ENCODE peak calls at places on chromosome 15, in ten cellular contexts. B is H9, O is right lobe of liver, D is tibial artery, Z is right atrium auricular region, Q is breast epithelium, F is pancreas, E is fibroblast of lung, N is ascending aorta, K is kidney. L is an unnamed sample.

GRCh38 chr15:25887870-25888269 is 24.7 kb upstream of the ATP10A start:
- DNase-seq in D (no peak), E (no peak), F (no peak), K (no peak), B (no peak), Z (no peak), N (no peak), O (no peak), Q (no peak), L (no peak)

GRCh38 chr15:59194639-59195325 is 11.9 kb upstream of the LDHAL6B start:
- DNase-seq in O (no peak), Z (no peak), D (no peak), Q (no peak), N (no peak), F (no peak), K (no peak), B (no peak), E (peak; percentile 33), L (no peak)

GRCh38 chr15:45641374-45641778 is 6.5 kb downstream of the SQOR start:
- DNase-seq in N (peak; percentile 75), D (no peak), F (no peak), Z (no peak), K (no peak), E (peak; percentile 72), B (no peak), O (no peak), Q (peak; percentile 47), L (no peak)

GRCh38 chr15:70198441-70199123 is 100.9 kb upstream of the TLE3 start:
- DNase-seq in E (peak; percentile 31), D (no peak), B (no peak), Q (no peak), O (no peak), K (no peak), N (no peak), F (no peak), Z (no peak), L (peak; percentile 50)

GRCh38 chr15:66703540-66703941 is 1.5 kb downstream of the SMAD6 start:
- DNase-seq in O (peak; percentile 64), B (no peak), D (no peak), F (no peak), K (no peak), N (no peak), Z (no peak), E (peak; percentile 64), Q (no peak), L (peak; percentile 59)

GRCh38 chr15:29124581-29125381 is 144.8 kb downstream of the NSMCE3 start:
- DNase-seq in N (no peak), D (no peak), F (no peak), B (no peak), Z (no peak), O (peak; percentile 40), Q (no peak), K (peak; percentile 59), E (peak; percentile 79), L (no peak)

GRCh38 chr15:42911058-42911592 is 9.5 kb downstream of the TTBK2 start:
- DNase-seq in Q (no peak), E (peak; percentile 44), O (no peak), B (no peak), D (no peak), Z (no peak), N (no peak), K (no peak), F (no peak), L (no peak)

GRCh38 chr15:84666373-84666772 is 8.4 kb upstream of the NMB start:
- DNase-seq in E (no peak), D (no peak), K (no peak), F (no peak), O (no peak), N (no peak), Z (no peak), Q (no peak), B (no peak), L (no peak)

GRCh38 chr15:37638139-37638538 is 296.3 kb upstream of the TMCO5A start:
- DNase-seq in O (no peak), Q (no peak), D (no peak), B (no peak), K (no peak), Z (no peak), N (no peak), E (peak; percentile 15), F (no peak), L (no peak)

GRCh38 chr15:88066758-88067157 is 189.8 kb downstream of the NTRK3 start:
- DNase-seq in Q (no peak), D (no peak), K (no peak), O (no peak), N (no peak), B (no peak), E (peak; percentile 18), F (no peak), Z (no peak), L (no peak)

GRCh38 chr15:59153466-59153865 is 48.5 kb downstream of the CCNB2 start:
- DNase-seq in N (no peak), E (no peak), K (no peak), D (no peak), F (no peak), Z (no peak), O (no peak), B (no peak), Q (no peak), L (no peak)

GRCh38 chr15:43230640-43231115 is 9.9 kb upstream of the EPB42 start:
- DNase-seq in K (no peak), B (no peak), N (no peak), Z (no peak), D (peak; percentile 74), Q (no peak), F (no peak), E (peak; percentile 30), O (no peak), L (no peak)

GRCh38 chr15:27844018-27844666 is 255.0 kb downstream of the OCA2 start:
- DNase-seq in Q (no peak), K (no peak), Z (peak; percentile 44), N (no peak), D (no peak), O (no peak), F (no peak), E (peak; percentile 94), B (no peak), L (no peak)

GRCh38 chr15:55289573-55290360 is at the start of gene RAB27A:
- DNase-seq in E (peak; percentile 72), B (peak; percentile 74), O (peak; percentile 92), Z (peak; percentile 65), D (peak; percentile 88), N (peak; percentile 88), Q (peak; percentile 57), F (peak; percentile 90), K (peak; percentile 91), L (peak; percentile 84)

GRCh38 chr15:50628421-50628820 is 58.2 kb downstream of the TRPM7 start:
- DNase-seq in K (no peak), Z (no peak), O (no peak), D (no peak), E (no peak), B (no peak), F (no peak), Q (no peak), N (no peak), L (no peak)

DNA sequence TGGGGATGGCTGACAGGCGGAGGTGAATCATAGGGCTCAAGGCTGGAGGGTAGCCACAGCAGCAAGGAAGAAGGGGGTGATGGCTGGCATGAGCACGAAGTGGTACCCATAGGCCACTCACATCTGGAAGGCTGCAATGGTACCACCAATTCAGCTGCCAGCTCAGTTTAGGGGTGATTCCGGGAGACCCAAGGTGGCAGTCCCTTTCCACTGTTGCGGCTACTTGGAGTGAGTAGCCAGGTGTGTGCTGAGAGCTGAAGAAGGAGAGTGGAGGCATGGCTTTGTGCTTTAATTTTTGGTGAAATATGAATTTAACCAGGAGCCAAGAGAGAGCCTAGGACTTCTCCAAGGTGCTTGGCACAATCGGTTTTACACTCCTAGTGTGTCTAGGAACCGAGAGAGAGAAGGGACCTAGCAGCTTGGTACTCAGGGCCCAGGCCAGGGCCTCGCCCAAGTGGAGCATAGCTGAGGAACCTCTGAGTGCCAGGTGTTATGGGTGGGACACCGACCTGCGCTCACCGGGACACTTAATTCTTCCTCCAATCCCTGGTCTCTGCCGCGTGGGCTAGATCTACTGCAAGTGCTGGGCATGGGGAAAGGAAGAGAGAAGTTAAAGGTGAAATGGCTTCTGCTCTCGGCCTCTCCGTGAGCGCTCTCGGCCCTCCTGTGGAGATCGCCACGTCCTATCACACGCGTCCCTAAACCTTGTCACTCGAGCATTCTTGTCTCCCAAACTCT is 32.2 kb upstream of the POLG start:
- DNase-seq in Z (no peak), D (no peak), O (no peak), E (no peak), B (no peak), Q (no peak), K (no peak), N (no peak), F (no peak), L (no peak)
- H3K4me1 ChIP-seq in Z (peaks cover 35% of the 10 kb centered on the region), D (peaks cover 34% of the 10 kb centered on the region), O (peaks cover 15% of the 10 kb centered on the region), E (no peaks in the 10 kb centered on the region), B (no peaks in the 10 kb centered on the region), Q (no peaks in the 10 kb centered on the region), K (peaks cover 7% of the 10 kb centered on the region), N (peaks cover 6% of the 10 kb centered on the region), F (peaks cover 4% of the 10 kb centered on the region), L (peaks cover 11% of the 10 kb centered on the region)

GRCh38 chr15:53789654-53790053 is 30.2 kb upstream of the WDR72 start:
- DNase-seq in D (no peak), Q (no peak), B (no peak), F (no peak), E (no peak), O (no peak), K (no peak), Z (no peak), N (no peak), L (no peak)
- H3K4me1 ChIP-seq in D (no peaks in the 10 kb centered on the region), Q (no peaks in the 10 kb centered on the region), B (no peaks in the 10 kb centered on the region), F (no peaks in the 10 kb centered on the region), E (no peaks in the 10 kb centered on the region), O (no peaks in the 10 kb centered on the region), K (peaks cover 2% of the 10 kb centered on the region), Z (no peaks in the 10 kb centered on the region), N (no peaks in the 10 kb centered on the region), L (no peaks in the 10 kb centered on the region)

DNA sequence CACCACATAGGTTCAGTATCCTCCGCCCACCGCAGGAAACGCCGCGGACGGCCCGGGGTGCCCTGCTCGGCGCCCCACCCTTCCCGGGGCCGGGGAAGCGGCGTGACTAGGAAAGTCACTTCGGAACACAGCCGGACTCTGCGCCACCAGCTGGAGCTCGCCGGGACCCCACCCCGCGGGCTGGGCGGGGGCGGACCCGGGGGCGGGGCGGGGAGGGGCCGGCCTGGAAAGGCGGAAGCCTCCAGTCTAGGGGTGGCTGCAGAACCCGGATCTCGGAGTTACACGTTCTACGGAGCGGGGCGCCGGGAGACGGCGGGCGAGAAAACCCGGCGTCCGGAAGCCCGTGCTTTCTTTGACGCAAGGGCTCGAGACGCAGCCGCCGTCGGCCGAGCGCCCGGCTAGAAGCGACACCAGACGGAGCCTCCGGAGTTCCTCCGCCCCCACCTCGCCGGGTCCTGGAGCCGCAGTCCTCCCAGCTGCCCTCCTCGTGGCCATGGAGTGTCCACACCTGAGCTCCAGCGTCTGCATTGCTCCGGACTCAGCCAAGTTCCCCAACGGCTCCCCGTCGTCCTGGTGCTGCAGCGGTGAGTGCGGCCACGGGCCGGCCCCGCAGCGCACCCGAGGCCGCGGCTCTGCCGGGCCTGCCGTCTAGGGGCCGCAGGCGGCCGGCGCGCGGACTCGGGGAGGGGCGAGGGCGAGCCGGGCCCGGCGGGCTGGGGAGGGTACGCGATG is at the start of gene USP3:
- DNase-seq in O (peak; percentile 97), K (peak; percentile 98), E (peak; percentile 95), F (peak; percentile 98), Q (peak; percentile 94), N (peak; percentile 98), D (peak; percentile 98), B (peak; percentile 94), Z (peak; percentile 96), L (peak; percentile 94)
- H3K4me1 ChIP-seq in O (peaks cover 72% of the 10 kb centered on the region), K (peaks cover 29% of the 10 kb centered on the region), E (peaks cover 32% of the 10 kb centered on the region), F (peaks cover 39% of the 10 kb centered on the region), Q (peaks cover 3% of the 10 kb centered on the region), N (peaks cover 6% of the 10 kb centered on the region), D (peaks cover 63% of the 10 kb centered on the region), B (peaks cover 6% of the 10 kb centered on the region), Z (peaks cover 58% of the 10 kb centered on the region), L (peaks cover 55% of the 10 kb centered on the region)

GRCh38 chr15:98146031-98146430 is 185.5 kb downstream of the ARRDC4 start:
- DNase-seq in K (peak; percentile 77), B (no peak), N (no peak), O (no peak), Q (no peak), D (no peak), E (no peak), F (no peak), Z (no peak), L (no peak)
- H3K4me1 ChIP-seq in K (no peaks in the 10 kb centered on the region), B (no peaks in the 10 kb centered on the region), N (no peaks in the 10 kb centered on the region), O (no peaks in the 10 kb centered on the region), Q (no peaks in the 10 kb centered on the region), D (no peaks in the 10 kb centered on the region), E (no peaks in the 10 kb centered on the region), F (no peaks in the 10 kb centered on the region), Z (no peaks in the 10 kb centered on the region), L (no peaks in the 10 kb centered on the region)